ENCODE peak calls at places on chromosomes 16 and 17, in eight cellular contexts. One of them, this sample, is unnamed.

GRCh38 chr16:11334831-11335404 is 10.3 kb upstream of the RMI2 start:
- DNase-seq in A549: peak; percentile 17
- DNase-seq in omental fat pad: no peak
- DNase-seq in neural progenitor cell: no peak
- DNase-seq in BJ: no peak
- DNase-seq in cardiac muscle cell: no peak
- DNase-seq in progenitor cell of endocrine pancreas: no peak
- DNase-seq in psoas muscle: no peak
- DNase-seq in this sample: no peak

GRCh38 chr16:57091200-57091989 is 988 bp upstream of the CPNE2 start:
- DNase-seq in A549: peak; percentile 65
- DNase-seq in omental fat pad: peak; percentile 34
- DNase-seq in neural progenitor cell: peak; percentile 31
- DNase-seq in BJ: no peak
- DNase-seq in cardiac muscle cell: peak; percentile 54
- DNase-seq in progenitor cell of endocrine pancreas: peak; percentile 26
- DNase-seq in psoas muscle: peak; percentile 59
- DNase-seq in this sample: no peak

GRCh38 chr17:38559025-38559879 is 46.5 kb downstream of the SRCIN1 start:
- DNase-seq in A549: peak; percentile 96
- DNase-seq in omental fat pad: peak; percentile 76
- DNase-seq in neural progenitor cell: peak; percentile 96
- DNase-seq in BJ: no peak
- DNase-seq in cardiac muscle cell: peak; percentile 84
- DNase-seq in progenitor cell of endocrine pancreas: peak; percentile 80
- DNase-seq in psoas muscle: peak; percentile 87
- DNase-seq in this sample: peak; percentile 92

GRCh38 chr16:67396159-67396774 is 3.0 kb upstream of the TPPP3 start:
- DNase-seq in A549: peak; percentile 84
- DNase-seq in omental fat pad: no peak
- DNase-seq in neural progenitor cell: peak; percentile 97
- DNase-seq in BJ: peak; percentile 53
- DNase-seq in cardiac muscle cell: peak; percentile 81
- DNase-seq in progenitor cell of endocrine pancreas: no peak
- DNase-seq in psoas muscle: peak; percentile 90
- DNase-seq in this sample: peak; percentile 55

GRCh38 chr16:21100447-21100846 is 50.2 kb downstream of the DNAH3 start:
- DNase-seq in A549: peak; percentile 81
- DNase-seq in omental fat pad: no peak
- DNase-seq in neural progenitor cell: no peak
- DNase-seq in BJ: no peak
- DNase-seq in cardiac muscle cell: no peak
- DNase-seq in progenitor cell of endocrine pancreas: no peak
- DNase-seq in psoas muscle: no peak
- DNase-seq in this sample: no peak

GRCh38 chr16:75097191-75097761 is 19.3 kb downstream of the LDHD start:
- DNase-seq in A549: no peak
- DNase-seq in omental fat pad: no peak
- DNase-seq in neural progenitor cell: no peak
- DNase-seq in BJ: no peak
- DNase-seq in cardiac muscle cell: no peak
- DNase-seq in progenitor cell of endocrine pancreas: no peak
- DNase-seq in psoas muscle: no peak
- DNase-seq in this sample: no peak

GRCh38 chr17:77847211-77848085 is 111.1 kb upstream of the TNRC6C start:
- DNase-seq in A549: no peak
- DNase-seq in omental fat pad: no peak
- DNase-seq in neural progenitor cell: no peak
- DNase-seq in BJ: no peak
- DNase-seq in cardiac muscle cell: no peak
- DNase-seq in progenitor cell of endocrine pancreas: no peak
- DNase-seq in psoas muscle: peak; percentile 49
- DNase-seq in this sample: no peak

GRCh38 chr17:13601776-13602551 is at the start of gene HS3ST3A1:
- DNase-seq in A549: no peak
- DNase-seq in omental fat pad: no peak
- DNase-seq in neural progenitor cell: peak; percentile 92
- DNase-seq in BJ: no peak
- DNase-seq in cardiac muscle cell: peak; percentile 87
- DNase-seq in progenitor cell of endocrine pancreas: peak; percentile 69
- DNase-seq in psoas muscle: peak; percentile 49
- DNase-seq in this sample: no peak

GRCh38 chr17:13961262-13961661 is 108.0 kb upstream of the COX10 start:
- DNase-seq in A549: no peak
- DNase-seq in omental fat pad: no peak
- DNase-seq in neural progenitor cell: no peak
- DNase-seq in BJ: no peak
- DNase-seq in cardiac muscle cell: no peak
- DNase-seq in progenitor cell of endocrine pancreas: no peak
- DNase-seq in psoas muscle: no peak
- DNase-seq in this sample: no peak

GRCh38 chr16:10616744-10617640 is 36.6 kb upstream of the EMP2 start:
- DNase-seq in A549: peak; percentile 29
- DNase-seq in omental fat pad: no peak
- DNase-seq in neural progenitor cell: peak; percentile 36
- DNase-seq in BJ: no peak
- DNase-seq in cardiac muscle cell: peak; percentile 77
- DNase-seq in progenitor cell of endocrine pancreas: no peak
- DNase-seq in psoas muscle: peak; percentile 62
- DNase-seq in this sample: no peak

GRCh38 chr16:58056580-58056979 is 31.0 kb downstream of the MMP15 start:
- DNase-seq in A549: no peak
- DNase-seq in omental fat pad: no peak
- DNase-seq in neural progenitor cell: no peak
- DNase-seq in BJ: no peak
- DNase-seq in cardiac muscle cell: no peak
- DNase-seq in progenitor cell of endocrine pancreas: no peak
- DNase-seq in psoas muscle: no peak
- DNase-seq in this sample: no peak

GRCh38 chr17:43714338-43715149 is 44.0 kb downstream of the SOST start:
- DNase-seq in A549: no peak
- DNase-seq in omental fat pad: no peak
- DNase-seq in neural progenitor cell: no peak
- DNase-seq in BJ: no peak
- DNase-seq in cardiac muscle cell: no peak
- DNase-seq in progenitor cell of endocrine pancreas: no peak
- DNase-seq in psoas muscle: no peak
- DNase-seq in this sample: no peak

GRCh38 chr17:269616-270514 is 82.7 kb downstream of the RPH3AL start:
- DNase-seq in A549: no peak
- DNase-seq in omental fat pad: no peak
- DNase-seq in neural progenitor cell: no peak
- DNase-seq in BJ: no peak
- DNase-seq in cardiac muscle cell: no peak
- DNase-seq in progenitor cell of endocrine pancreas: no peak
- DNase-seq in psoas muscle: peak; percentile 45
- DNase-seq in this sample: no peak

GRCh38 chr16:12758031-12758669 is 45.5 kb downstream of the CPPED1 start:
- DNase-seq in A549: no peak
- DNase-seq in omental fat pad: no peak
- DNase-seq in neural progenitor cell: peak; percentile 11
- DNase-seq in BJ: no peak
- DNase-seq in cardiac muscle cell: peak; percentile 67
- DNase-seq in progenitor cell of endocrine pancreas: no peak
- DNase-seq in psoas muscle: no peak
- DNase-seq in this sample: no peak

GRCh38 chr17:6160188-6160555 is 90.0 kb downstream of the WSCD1 start:
- DNase-seq in A549: no peak
- DNase-seq in omental fat pad: no peak
- DNase-seq in neural progenitor cell: no peak
- DNase-seq in BJ: no peak
- DNase-seq in cardiac muscle cell: no peak
- DNase-seq in progenitor cell of endocrine pancreas: no peak
- DNase-seq in psoas muscle: no peak
- DNase-seq in this sample: no peak

GRCh38 chr17:382644-383533 is 30.3 kb upstream of the RPH3AL start:
- DNase-seq in A549: peak; percentile 82
- DNase-seq in omental fat pad: no peak
- DNase-seq in neural progenitor cell: peak; percentile 91
- DNase-seq in BJ: no peak
- DNase-seq in cardiac muscle cell: peak; percentile 40
- DNase-seq in progenitor cell of endocrine pancreas: no peak
- DNase-seq in psoas muscle: no peak
- DNase-seq in this sample: no peak

GRCh38 chr16:23609929-23610328 is 13.8 kb upstream of the NDUFAB1 start:
- DNase-seq in A549: no peak
- DNase-seq in omental fat pad: no peak
- DNase-seq in neural progenitor cell: no peak
- DNase-seq in BJ: no peak
- DNase-seq in cardiac muscle cell: no peak
- DNase-seq in progenitor cell of endocrine pancreas: no peak
- DNase-seq in psoas muscle: no peak
- DNase-seq in this sample: no peak

GRCh38 chr16:31471875-31472558 is at the start of gene TGFB1I1:
- DNase-seq in A549: peak; percentile 50
- DNase-seq in omental fat pad: no peak
- DNase-seq in neural progenitor cell: peak; percentile 29
- DNase-seq in BJ: no peak
- DNase-seq in cardiac muscle cell: peak; percentile 60
- DNase-seq in progenitor cell of endocrine pancreas: no peak
- DNase-seq in psoas muscle: peak; percentile 73
- DNase-seq in this sample: peak; percentile 61

GRCh38 chr16:85210423-85211169 is 98.3 kb upstream of the CIBAR2 start:
- DNase-seq in A549: peak; percentile 33
- DNase-seq in omental fat pad: no peak
- DNase-seq in neural progenitor cell: no peak
- DNase-seq in BJ: no peak
- DNase-seq in cardiac muscle cell: no peak
- DNase-seq in progenitor cell of endocrine pancreas: no peak
- DNase-seq in psoas muscle: no peak
- DNase-seq in this sample: no peak

GRCh38 chr17:13182854-13183253 is 165.0 kb upstream of the ELAC2 start:
- DNase-seq in A549: no peak
- DNase-seq in omental fat pad: no peak
- DNase-seq in neural progenitor cell: no peak
- DNase-seq in BJ: no peak
- DNase-seq in cardiac muscle cell: no peak
- DNase-seq in progenitor cell of endocrine pancreas: peak; percentile 55
- DNase-seq in psoas muscle: no peak
- DNase-seq in this sample: no peak

DNA sequence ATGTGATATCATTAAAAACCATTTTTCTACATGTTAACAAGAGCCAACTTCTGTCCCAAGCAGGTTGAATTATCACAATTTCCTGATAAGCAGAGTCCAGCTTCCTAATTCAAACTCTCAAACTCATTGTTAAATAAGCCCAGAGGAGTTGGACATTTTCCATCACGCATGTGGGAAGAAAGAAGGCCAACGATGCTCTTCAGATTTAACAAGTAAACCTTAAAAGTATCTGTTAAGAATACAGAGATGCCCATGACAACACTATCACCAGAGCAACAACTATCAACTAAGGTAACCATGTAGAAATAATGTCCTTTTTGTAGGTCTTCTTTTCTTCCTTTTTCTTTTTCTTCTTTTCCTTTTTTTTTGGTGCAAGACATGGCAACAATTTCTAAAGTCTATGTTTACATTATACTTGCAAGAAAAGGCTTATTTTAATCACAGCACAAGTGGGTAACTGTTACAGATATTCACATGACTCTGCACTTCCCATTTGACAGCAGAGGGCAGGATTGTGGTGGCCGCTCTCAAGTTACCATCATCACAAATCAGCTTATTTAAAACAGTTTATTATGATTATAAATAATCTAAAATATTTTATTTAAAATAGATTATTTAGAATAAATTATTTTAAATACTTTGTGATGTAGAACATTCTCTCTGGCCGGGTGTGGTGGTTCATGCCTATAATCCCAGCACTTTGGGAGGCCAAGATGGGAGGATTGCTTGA is 35.7 kb upstream of the DHRS7B start:
- DNase-seq in A549: no peak
- DNase-seq in omental fat pad: no peak
- DNase-seq in neural progenitor cell: no peak
- DNase-seq in BJ: no peak
- DNase-seq in cardiac muscle cell: no peak
- DNase-seq in progenitor cell of endocrine pancreas: no peak
- DNase-seq in psoas muscle: no peak
- DNase-seq in this sample: no peak
- TF ChIP-seq CTCF in A549: no peak
- TF ChIP-seq CTCF in omental fat pad: no peak
- TF ChIP-seq CTCF in neural progenitor cell: no peak
- TF ChIP-seq CTCF in BJ: no peak
- TF ChIP-seq CTCF in cardiac muscle cell: no peak
- TF ChIP-seq CTCF in progenitor cell of endocrine pancreas: no peak
- TF ChIP-seq CTCF in psoas muscle: no peak
- TF ChIP-seq CTCF in this sample: no peak

DNA sequence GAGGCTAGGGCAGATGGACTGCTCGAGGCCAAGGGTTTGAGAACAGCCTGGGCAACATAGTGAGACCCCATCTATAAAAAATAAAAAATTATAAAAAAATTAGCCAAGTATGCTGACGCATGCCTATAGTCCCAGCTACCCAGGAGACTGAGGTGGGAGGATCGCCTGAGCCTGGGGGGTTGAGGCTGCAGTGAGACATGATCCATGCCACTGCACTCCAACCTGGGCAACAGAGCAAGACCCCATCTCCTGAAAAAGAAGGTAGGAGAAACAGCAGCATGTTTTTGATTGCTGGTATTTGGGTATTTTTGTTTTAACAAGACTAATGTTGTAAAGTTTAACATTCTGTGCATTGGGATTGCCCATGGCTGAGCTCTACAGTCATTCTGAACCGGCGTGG is 8.9 kb upstream of the DDX19A start:
- DNase-seq in A549: no peak
- DNase-seq in omental fat pad: no peak
- DNase-seq in neural progenitor cell: no peak
- DNase-seq in BJ: no peak
- DNase-seq in cardiac muscle cell: no peak
- DNase-seq in progenitor cell of endocrine pancreas: no peak
- DNase-seq in psoas muscle: no peak
- DNase-seq in this sample: no peak
- TF ChIP-seq CTCF in A549: no peak
- TF ChIP-seq CTCF in omental fat pad: no peak
- TF ChIP-seq CTCF in neural progenitor cell: no peak
- TF ChIP-seq CTCF in BJ: no peak
- TF ChIP-seq CTCF in cardiac muscle cell: no peak
- TF ChIP-seq CTCF in progenitor cell of endocrine pancreas: no peak
- TF ChIP-seq CTCF in psoas muscle: no peak
- TF ChIP-seq CTCF in this sample: no peak

DNA sequence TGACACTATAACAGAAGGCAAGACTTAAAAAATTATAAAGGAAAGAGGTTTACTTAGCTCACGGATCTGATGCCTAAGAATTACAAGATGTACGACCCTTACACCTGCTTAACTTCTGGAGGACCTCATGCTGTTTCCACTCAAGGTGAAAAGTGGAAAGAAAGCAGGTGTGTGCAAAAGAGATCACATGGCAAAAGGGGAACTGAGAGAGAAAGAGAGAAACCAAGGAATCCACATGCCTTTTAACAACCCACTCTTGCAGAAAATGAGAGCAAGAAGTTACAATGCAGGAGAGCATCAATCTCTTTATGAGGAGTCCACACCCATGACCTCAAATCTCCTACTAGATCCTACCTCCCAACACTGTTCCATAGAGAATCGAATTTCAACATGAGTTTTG is 2382.2 kb downstream of the TP53TG3F start:
- DNase-seq in A549: no peak
- DNase-seq in omental fat pad: no peak
- DNase-seq in neural progenitor cell: no peak
- DNase-seq in BJ: no peak
- DNase-seq in cardiac muscle cell: no peak
- DNase-seq in progenitor cell of endocrine pancreas: no peak
- DNase-seq in psoas muscle: no peak
- DNase-seq in this sample: no peak
- TF ChIP-seq CTCF in A549: no peak
- TF ChIP-seq CTCF in omental fat pad: no peak
- TF ChIP-seq CTCF in neural progenitor cell: no peak
- TF ChIP-seq CTCF in BJ: no peak
- TF ChIP-seq CTCF in cardiac muscle cell: no peak
- TF ChIP-seq CTCF in progenitor cell of endocrine pancreas: no peak
- TF ChIP-seq CTCF in psoas muscle: no peak
- TF ChIP-seq CTCF in this sample: no peak

GRCh38 chr17:75855310-75856061 is at the start of gene WBP2:
- DNase-seq in A549: peak; percentile 100
- DNase-seq in omental fat pad: peak; percentile 96
- DNase-seq in neural progenitor cell: peak; percentile 100
- DNase-seq in BJ: peak; percentile 100
- DNase-seq in cardiac muscle cell: peak; percentile 100
- DNase-seq in progenitor cell of endocrine pancreas: peak; percentile 94
- DNase-seq in psoas muscle: peak; percentile 99
- DNase-seq in this sample: peak; percentile 98
- TF ChIP-seq CTCF in A549: peak; percentile 63
- TF ChIP-seq CTCF in omental fat pad: no peak
- TF ChIP-seq CTCF in neural progenitor cell: peak; percentile 68
- TF ChIP-seq CTCF in BJ: peak; percentile 17
- TF ChIP-seq CTCF in cardiac muscle cell: peak; percentile 53
- TF ChIP-seq CTCF in progenitor cell of endocrine pancreas: peak; percentile 62
- TF ChIP-seq CTCF in psoas muscle: peak; percentile 39
- TF ChIP-seq CTCF in this sample: peak; percentile 44

This sample was measured in D721Med.